ENCODE peak calls at places on chromosomes 7 and 10, in six cellular contexts. One of them, this sample, is unnamed.

GRCh38 chr7:16638282-16639265 is 7.0 kb downstream of the ANKMY2 start:
- DNase-seq in psoas muscle: no peak
- DNase-seq in mammary epithelial cell: no peak
- DNase-seq in GM12878: no peak
- DNase-seq in CD8-positive, alpha-beta T cell: no peak
- DNase-seq in cardiac muscle cell: no peak
- DNase-seq in this sample: no peak

GRCh38 chr7:44077061-44077460 is 5.3 kb downstream of the POLM start:
- DNase-seq in psoas muscle: peak
- DNase-seq in GM12878: no peak
- DNase-seq in mammary epithelial cell: no peak
- DNase-seq in CD8-positive, alpha-beta T cell: no peak
- DNase-seq in cardiac muscle cell: no peak
- DNase-seq in this sample: no peak

GRCh38 chr10:63554666-63555065 is 33.5 kb downstream of the REEP3 start:
- DNase-seq in CD8-positive, alpha-beta T cell: peak
- DNase-seq in mammary epithelial cell: peak
- DNase-seq in psoas muscle: no peak
- DNase-seq in GM12878: peak
- DNase-seq in cardiac muscle cell: no peak
- DNase-seq in this sample: no peak

GRCh38 chr10:71831646-71832552 is 19.2 kb downstream of the PSAP start:
- DNase-seq in GM12878: no peak
- DNase-seq in cardiac muscle cell: no peak
- DNase-seq in mammary epithelial cell: peak
- DNase-seq in CD8-positive, alpha-beta T cell: no peak
- DNase-seq in psoas muscle: no peak
- DNase-seq in this sample: no peak

GRCh38 chr7:134212576-134213546 is 85.7 kb downstream of the LRGUK start:
- DNase-seq in CD8-positive, alpha-beta T cell: no peak
- DNase-seq in psoas muscle: no peak
- DNase-seq in cardiac muscle cell: no peak
- DNase-seq in mammary epithelial cell: no peak
- DNase-seq in GM12878: no peak
- DNase-seq in this sample: no peak

GRCh38 chr10:93224005-93224779 is 150.5 kb downstream of the CYP26A1 start:
- DNase-seq in GM12878: peak
- DNase-seq in psoas muscle: no peak
- DNase-seq in cardiac muscle cell: no peak
- DNase-seq in CD8-positive, alpha-beta T cell: no peak
- DNase-seq in mammary epithelial cell: no peak
- DNase-seq in this sample: no peak

GRCh38 chr7:40739257-40739656 is 604.5 kb downstream of the SUGCT start:
- DNase-seq in CD8-positive, alpha-beta T cell: no peak
- DNase-seq in cardiac muscle cell: no peak
- DNase-seq in mammary epithelial cell: no peak
- DNase-seq in GM12878: no peak
- DNase-seq in psoas muscle: no peak
- DNase-seq in this sample: no peak

GRCh38 chr7:81248420-81248819 is 329.6 kb upstream of the SEMA3C start:
- DNase-seq in mammary epithelial cell: no peak
- DNase-seq in CD8-positive, alpha-beta T cell: no peak
- DNase-seq in psoas muscle: no peak
- DNase-seq in GM12878: no peak
- DNase-seq in cardiac muscle cell: no peak
- DNase-seq in this sample: no peak

GRCh38 chr10:122323941-122324675 is 50.4 kb upstream of the PLEKHA1 start:
- DNase-seq in mammary epithelial cell: peak
- DNase-seq in psoas muscle: no peak
- DNase-seq in CD8-positive, alpha-beta T cell: no peak
- DNase-seq in cardiac muscle cell: no peak
- DNase-seq in GM12878: no peak
- DNase-seq in this sample: no peak

GRCh38 chr7:92612501-92612900 is 22.3 kb upstream of the FAM133B start:
- DNase-seq in CD8-positive, alpha-beta T cell: no peak
- DNase-seq in cardiac muscle cell: no peak
- DNase-seq in psoas muscle: no peak
- DNase-seq in mammary epithelial cell: no peak
- DNase-seq in GM12878: no peak
- DNase-seq in this sample: no peak

GRCh38 chr7:106430103-106430502 is 145.3 kb upstream of the NAMPT start:
- DNase-seq in psoas muscle: no peak
- DNase-seq in GM12878: no peak
- DNase-seq in CD8-positive, alpha-beta T cell: no peak
- DNase-seq in cardiac muscle cell: no peak
- DNase-seq in mammary epithelial cell: no peak
- DNase-seq in this sample: no peak

DNA sequence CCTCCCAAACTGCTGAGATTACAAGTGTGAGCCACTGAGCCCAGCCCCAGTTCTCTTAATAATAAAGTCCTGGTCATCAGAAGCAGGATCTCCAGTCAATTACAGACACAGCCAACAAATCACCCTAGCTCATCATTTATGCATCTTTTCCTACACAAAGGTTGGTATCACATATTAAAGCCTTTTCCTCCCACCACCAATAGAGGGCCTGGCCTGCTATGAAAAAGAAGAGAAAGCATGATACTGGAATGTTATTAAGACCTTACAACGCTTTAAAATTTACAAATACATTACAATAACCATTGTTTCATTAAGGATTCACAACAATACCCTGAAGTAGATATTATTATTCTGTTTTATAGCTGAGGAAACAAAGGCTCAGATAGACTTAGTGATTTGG is 25.9 kb downstream of the VAX1 start:
- DNase-seq in psoas muscle: no peak
- DNase-seq in cardiac muscle cell: no peak
- DNase-seq in CD8-positive, alpha-beta T cell: no peak
- DNase-seq in GM12878: no peak
- DNase-seq in mammary epithelial cell: peak
- DNase-seq in this sample: no peak
- TF ChIP-seq CTCF in psoas muscle: no peak
- TF ChIP-seq CTCF in cardiac muscle cell: peak
- TF ChIP-seq CTCF in CD8-positive, alpha-beta T cell: no peak
- TF ChIP-seq CTCF in GM12878: peak
- TF ChIP-seq CTCF in mammary epithelial cell: peak
- TF ChIP-seq CTCF in this sample: no peak

GRCh38 chr10:125772864-125773180 is 2.8 kb downstream of the MMP21 start:
- DNase-seq in GM12878: no peak
- DNase-seq in psoas muscle: no peak
- DNase-seq in CD8-positive, alpha-beta T cell: no peak
- DNase-seq in cardiac muscle cell: no peak
- DNase-seq in mammary epithelial cell: no peak
- DNase-seq in this sample: no peak
- H3K27ac ChIP-seq in GM12878: no peak
- H3K27ac ChIP-seq in psoas muscle: no peak
- H3K27ac ChIP-seq in CD8-positive, alpha-beta T cell: no peak
- H3K27ac ChIP-seq in cardiac muscle cell: no peak
- H3K27ac ChIP-seq in mammary epithelial cell: no peak
- H3K27ac ChIP-seq in this sample: no peak

DNA sequence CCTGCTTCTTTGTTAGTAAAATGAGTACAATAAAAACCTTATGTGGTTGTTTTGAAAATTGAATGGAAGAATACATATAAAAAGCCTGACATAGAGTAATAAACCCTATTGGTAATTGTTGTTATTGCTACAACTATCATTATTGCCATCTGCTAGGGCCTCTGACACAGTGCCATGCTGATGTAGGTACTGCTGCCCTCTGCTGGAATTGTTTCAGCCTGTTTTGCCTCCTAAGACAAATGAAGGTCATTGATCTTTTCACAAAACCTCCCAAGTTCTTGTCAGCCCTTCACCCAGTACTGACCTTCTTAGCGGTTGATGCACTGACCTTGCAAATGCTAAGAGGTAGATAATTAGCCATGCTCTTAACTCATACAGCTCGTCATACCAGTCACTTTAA is 975.3 kb downstream of the SORCS1 start:
- DNase-seq in CD8-positive, alpha-beta T cell: no peak
- DNase-seq in GM12878: no peak
- DNase-seq in psoas muscle: no peak
- DNase-seq in mammary epithelial cell: no peak
- DNase-seq in cardiac muscle cell: peak
- DNase-seq in this sample: no peak
- TF ChIP-seq CTCF in CD8-positive, alpha-beta T cell: no peak
- TF ChIP-seq CTCF in GM12878: peak
- TF ChIP-seq CTCF in psoas muscle: no peak
- TF ChIP-seq CTCF in mammary epithelial cell: peak
- TF ChIP-seq CTCF in cardiac muscle cell: peak
- TF ChIP-seq CTCF in this sample: no peak

GRCh38 chr10:104403625-104404024 is 50.0 kb downstream of the CFAP58 start:
- DNase-seq in CD8-positive, alpha-beta T cell: no peak
- DNase-seq in psoas muscle: no peak
- DNase-seq in mammary epithelial cell: no peak
- DNase-seq in cardiac muscle cell: no peak
- DNase-seq in GM12878: no peak
- DNase-seq in this sample: no peak
- H3K27ac ChIP-seq in CD8-positive, alpha-beta T cell: no peak
- H3K27ac ChIP-seq in psoas muscle: no peak
- H3K27ac ChIP-seq in mammary epithelial cell: no peak
- H3K27ac ChIP-seq in cardiac muscle cell: no peak
- H3K27ac ChIP-seq in GM12878: no peak
- H3K27ac ChIP-seq in this sample: no peak

GRCh38 chr7:156192921-156193320 is 380.7 kb upstream of the SHH start:
- DNase-seq in mammary epithelial cell: no peak
- DNase-seq in psoas muscle: no peak
- DNase-seq in cardiac muscle cell: no peak
- DNase-seq in GM12878: no peak
- DNase-seq in CD8-positive, alpha-beta T cell: no peak
- DNase-seq in this sample: no peak
- TF ChIP-seq CTCF in mammary epithelial cell: no peak
- TF ChIP-seq CTCF in psoas muscle: no peak
- TF ChIP-seq CTCF in cardiac muscle cell: no peak
- TF ChIP-seq CTCF in GM12878: no peak
- TF ChIP-seq CTCF in CD8-positive, alpha-beta T cell: no peak
- TF ChIP-seq CTCF in this sample: no peak

GRCh38 chr7:108600399-108600798 is 30.7 kb downstream of the DNAJB9 start:
- DNase-seq in CD8-positive, alpha-beta T cell: no peak
- DNase-seq in GM12878: no peak
- DNase-seq in psoas muscle: no peak
- DNase-seq in mammary epithelial cell: no peak
- DNase-seq in cardiac muscle cell: no peak
- DNase-seq in this sample: no peak

GRCh38 chr7:108598153-108598552 is 28.5 kb downstream of the DNAJB9 start:
- DNase-seq in GM12878: no peak
- DNase-seq in CD8-positive, alpha-beta T cell: no peak
- DNase-seq in cardiac muscle cell: no peak
- DNase-seq in psoas muscle: no peak
- DNase-seq in mammary epithelial cell: no peak
- DNase-seq in this sample: no peak

GRCh38 chr7:108598858-108599257 is 29.2 kb downstream of the DNAJB9 start:
- DNase-seq in psoas muscle: no peak
- DNase-seq in mammary epithelial cell: no peak
- DNase-seq in GM12878: no peak
- DNase-seq in cardiac muscle cell: no peak
- DNase-seq in CD8-positive, alpha-beta T cell: no peak
- DNase-seq in this sample: no peak

GRCh38 chr7:108592633-108593277 is 23.1 kb downstream of the DNAJB9 start:
- DNase-seq in CD8-positive, alpha-beta T cell: no peak
- DNase-seq in psoas muscle: no peak
- DNase-seq in cardiac muscle cell: peak
- DNase-seq in GM12878: no peak
- DNase-seq in mammary epithelial cell: peak
- DNase-seq in this sample: no peak

DNA sequence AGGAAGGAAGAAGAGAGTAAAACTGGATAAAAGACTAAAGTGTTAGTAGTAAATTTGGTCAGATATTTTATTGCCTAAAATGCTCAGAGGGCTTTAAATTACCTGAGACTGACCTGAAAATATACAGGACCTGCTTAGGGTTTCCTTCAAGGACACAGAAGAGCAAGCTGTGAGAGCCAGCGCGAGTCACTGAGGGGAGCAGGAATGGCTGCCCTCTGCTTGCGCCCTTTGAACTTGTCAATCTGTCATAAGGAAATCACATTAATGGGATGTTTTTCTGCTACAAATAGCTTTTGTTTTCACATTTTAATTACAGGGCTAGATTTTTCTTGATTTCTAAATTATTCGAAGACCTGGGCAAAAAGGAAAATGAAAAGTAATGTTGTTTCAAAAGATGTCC is 26.9 kb downstream of the DNAJB9 start:
- DNase-seq in cardiac muscle cell: no peak
- DNase-seq in GM12878: no peak
- DNase-seq in CD8-positive, alpha-beta T cell: no peak
- DNase-seq in psoas muscle: no peak
- DNase-seq in mammary epithelial cell: no peak
- DNase-seq in this sample: no peak
- H3K27ac ChIP-seq in cardiac muscle cell: no peak
- H3K27ac ChIP-seq in GM12878: no peak
- H3K27ac ChIP-seq in CD8-positive, alpha-beta T cell: no peak
- H3K27ac ChIP-seq in psoas muscle: no peak
- H3K27ac ChIP-seq in mammary epithelial cell: no peak
- H3K27ac ChIP-seq in this sample: no peak

GRCh38 chr10:113953505-113954272 is 90.0 kb upstream of the ADRB1 start:
- DNase-seq in psoas muscle: no peak
- DNase-seq in cardiac muscle cell: no peak
- DNase-seq in CD8-positive, alpha-beta T cell: no peak
- DNase-seq in GM12878: no peak
- DNase-seq in mammary epithelial cell: no peak
- DNase-seq in this sample: no peak
- TF ChIP-seq CTCF in psoas muscle: no peak
- TF ChIP-seq CTCF in cardiac muscle cell: peak
- TF ChIP-seq CTCF in CD8-positive, alpha-beta T cell: no peak
- TF ChIP-seq CTCF in GM12878: no peak
- TF ChIP-seq CTCF in mammary epithelial cell: peak
- TF ChIP-seq CTCF in this sample: no peak

This sample was measured in esophagus squamous epithelium.